ENCODE peak calls at places on chromosomes 16 and 17, in eight cellular contexts. Y, Z, H, S, K, W, B and P are unnamed samples.

GRCh38 chr17:44279586-44280344 is 11.8 kb upstream of the SLC4A1 start:
- DNase-seq in Y (peak; percentile 80), Z (peak; percentile 94), H (peak; percentile 85), S (peak; percentile 94), K (peak; percentile 37), W (peak; percentile 94), B (no peak), P (peak; percentile 30)

GRCh38 chr16:68711421-68712139 is 25.5 kb upstream of the CDH1 start:
- DNase-seq in Y (no peak), Z (no peak), H (no peak), S (no peak), K (no peak), W (no peak), B (no peak), P (no peak)

GRCh38 chr17:51997723-51998122 is 160.8 kb downstream of the CA10 start:
- DNase-seq in Y (no peak), Z (no peak), H (no peak), S (no peak), K (no peak), W (no peak), B (no peak), P (no peak)

GRCh38 chr17:17362531-17362930 is 59.4 kb downstream of the NT5M start:
- DNase-seq in Y (no peak), Z (no peak), H (no peak), S (no peak), K (no peak), W (no peak), B (no peak), P (no peak)

GRCh38 chr16:1494129-1494640 is 1.0 kb downstream of the TELO2 start:
- DNase-seq in Y (no peak), Z (peak; percentile 42), H (peak; percentile 86), S (peak; percentile 76), K (peak; percentile 25), W (peak; percentile 82), B (no peak), P (no peak)

GRCh38 chr16:27330542-27330941 is 16.8 kb downstream of the IL4R start:
- DNase-seq in Y (no peak), Z (peak; percentile 17), H (peak; percentile 96), S (peak; percentile 37), K (peak; percentile 91), W (peak; percentile 49), B (no peak), P (no peak)

GRCh38 chr17:56099649-56100048 is 53.6 kb upstream of the ANKFN1 start:
- DNase-seq in Y (no peak), Z (peak; percentile 12), H (no peak), S (peak; percentile 42), K (no peak), W (no peak), B (no peak), P (no peak)

GRCh38 chr17:36590082-36590481 is 1.6 kb upstream of the DHRS11 start:
- DNase-seq in Y (no peak), Z (no peak), H (peak; percentile 54), S (no peak), K (no peak), W (no peak), B (no peak), P (no peak)

GRCh38 chr17:77127735-77128361 is 12.9 kb upstream of the SEC14L1 start:
- DNase-seq in Y (no peak), Z (peak; percentile 49), H (no peak), S (peak; percentile 20), K (no peak), W (peak; percentile 59), B (no peak), P (peak; percentile 37)

GRCh38 chr17:42679001-42679491 is 2.3 kb upstream of the PLEKHH3 start:
- DNase-seq in Y (no peak), Z (peak; percentile 79), H (peak; percentile 55), S (peak; percentile 56), K (no peak), W (peak; percentile 57), B (peak; percentile 84), P (no peak)

GRCh38 chr17:17754719-17755686 is 73.7 kb downstream of the RAI1 start:
- DNase-seq in Y (no peak), Z (no peak), H (no peak), S (no peak), K (no peak), W (no peak), B (no peak), P (no peak)

GRCh38 chr16:69187891-69188451 is 1.0 kb downstream of the SNTB2 start:
- DNase-seq in Y (no peak), Z (peak; percentile 62), H (peak; percentile 39), S (peak; percentile 49), K (no peak), W (no peak), B (peak; percentile 65), P (no peak)